ENCODE peak calls at places on chromosomes 12 and 14, in ten cellular contexts. One of them, this sample, is unnamed.

GRCh38 chr12:97923546-97923945 is 460.9 kb downstream of the RMST start:
- DNase-seq in heart right ventricle: no peak
- DNase-seq in adrenal gland: no peak
- DNase-seq in fibroblast of the aortic adventitia: no peak
- DNase-seq in SK-N-SH: no peak
- DNase-seq in choroid plexus epithelial cell: no peak
- DNase-seq in astrocyte: no peak
- DNase-seq in CD8-positive, alpha-beta T cell: no peak
- DNase-seq in kidney: no peak
- DNase-seq in mammary epithelial cell: no peak
- DNase-seq in this sample: no peak

GRCh38 chr12:3869860-3870259 is 3.3 kb downstream of the PARP11 start:
- DNase-seq in heart right ventricle: no peak
- DNase-seq in kidney: no peak
- DNase-seq in fibroblast of the aortic adventitia: no peak
- DNase-seq in astrocyte: no peak
- DNase-seq in adrenal gland: no peak
- DNase-seq in SK-N-SH: no peak
- DNase-seq in mammary epithelial cell: no peak
- DNase-seq in choroid plexus epithelial cell: peak
- DNase-seq in CD8-positive, alpha-beta T cell: no peak
- DNase-seq in this sample: no peak

GRCh38 chr12:75724913-75725312 is 213.5 kb upstream of the KRR1 start:
- DNase-seq in astrocyte: peak
- DNase-seq in SK-N-SH: peak
- DNase-seq in adrenal gland: peak
- DNase-seq in mammary epithelial cell: peak
- DNase-seq in heart right ventricle: no peak
- DNase-seq in kidney: no peak
- DNase-seq in choroid plexus epithelial cell: peak
- DNase-seq in CD8-positive, alpha-beta T cell: no peak
- DNase-seq in fibroblast of the aortic adventitia: peak
- DNase-seq in this sample: peak

GRCh38 chr12:104490221-104490620 is 33.5 kb downstream of the CHST11 start:
- DNase-seq in fibroblast of the aortic adventitia: no peak
- DNase-seq in CD8-positive, alpha-beta T cell: no peak
- DNase-seq in adrenal gland: no peak
- DNase-seq in astrocyte: no peak
- DNase-seq in kidney: no peak
- DNase-seq in SK-N-SH: no peak
- DNase-seq in mammary epithelial cell: no peak
- DNase-seq in heart right ventricle: no peak
- DNase-seq in choroid plexus epithelial cell: no peak
- DNase-seq in this sample: no peak

GRCh38 chr14:55077155-55077554 is 25.7 kb downstream of the MAPK1IP1L start:
- DNase-seq in fibroblast of the aortic adventitia: no peak
- DNase-seq in mammary epithelial cell: peak
- DNase-seq in choroid plexus epithelial cell: peak
- DNase-seq in astrocyte: no peak
- DNase-seq in CD8-positive, alpha-beta T cell: no peak
- DNase-seq in SK-N-SH: no peak
- DNase-seq in kidney: no peak
- DNase-seq in heart right ventricle: no peak
- DNase-seq in adrenal gland: no peak
- DNase-seq in this sample: no peak

GRCh38 chr14:65210118-65210826 is 108.0 kb upstream of the MAX start:
- DNase-seq in astrocyte: peak
- DNase-seq in kidney: no peak
- DNase-seq in mammary epithelial cell: peak
- DNase-seq in SK-N-SH: no peak
- DNase-seq in adrenal gland: peak
- DNase-seq in heart right ventricle: no peak
- DNase-seq in choroid plexus epithelial cell: peak
- DNase-seq in fibroblast of the aortic adventitia: peak
- DNase-seq in CD8-positive, alpha-beta T cell: no peak
- DNase-seq in this sample: no peak

GRCh38 chr12:17588968-17589367 is 501.0 kb downstream of the RERGL start:
- DNase-seq in CD8-positive, alpha-beta T cell: no peak
- DNase-seq in mammary epithelial cell: peak
- DNase-seq in astrocyte: no peak
- DNase-seq in fibroblast of the aortic adventitia: no peak
- DNase-seq in kidney: no peak
- DNase-seq in SK-N-SH: peak
- DNase-seq in adrenal gland: no peak
- DNase-seq in choroid plexus epithelial cell: no peak
- DNase-seq in heart right ventricle: no peak
- DNase-seq in this sample: no peak

GRCh38 chr14:86796221-86797074 is 1196.5 kb downstream of the GALC start:
- DNase-seq in choroid plexus epithelial cell: peak
- DNase-seq in mammary epithelial cell: no peak
- DNase-seq in CD8-positive, alpha-beta T cell: no peak
- DNase-seq in SK-N-SH: no peak
- DNase-seq in kidney: no peak
- DNase-seq in heart right ventricle: no peak
- DNase-seq in astrocyte: peak
- DNase-seq in fibroblast of the aortic adventitia: peak
- DNase-seq in adrenal gland: no peak
- DNase-seq in this sample: no peak

GRCh38 chr14:98704441-98704840 is 567.6 kb downstream of the BCL11B start:
- DNase-seq in heart right ventricle: no peak
- DNase-seq in fibroblast of the aortic adventitia: no peak
- DNase-seq in mammary epithelial cell: no peak
- DNase-seq in choroid plexus epithelial cell: no peak
- DNase-seq in adrenal gland: no peak
- DNase-seq in SK-N-SH: no peak
- DNase-seq in CD8-positive, alpha-beta T cell: peak
- DNase-seq in astrocyte: no peak
- DNase-seq in kidney: no peak
- DNase-seq in this sample: no peak

GRCh38 chr14:86057018-86057667 is 527.2 kb downstream of the FLRT2 start:
- DNase-seq in fibroblast of the aortic adventitia: peak
- DNase-seq in kidney: no peak
- DNase-seq in CD8-positive, alpha-beta T cell: no peak
- DNase-seq in heart right ventricle: no peak
- DNase-seq in adrenal gland: no peak
- DNase-seq in choroid plexus epithelial cell: peak
- DNase-seq in SK-N-SH: peak
- DNase-seq in astrocyte: no peak
- DNase-seq in mammary epithelial cell: no peak
- DNase-seq in this sample: no peak

GRCh38 chr14:65958664-65959562 is 527.3 kb upstream of the CCDC196 start:
- DNase-seq in adrenal gland: no peak
- DNase-seq in SK-N-SH: peak
- DNase-seq in mammary epithelial cell: no peak
- DNase-seq in choroid plexus epithelial cell: peak
- DNase-seq in astrocyte: peak
- DNase-seq in fibroblast of the aortic adventitia: peak
- DNase-seq in kidney: peak
- DNase-seq in heart right ventricle: no peak
- DNase-seq in CD8-positive, alpha-beta T cell: no peak
- DNase-seq in this sample: peak

GRCh38 chr12:24561411-24561871 is 387.5 kb downstream of the BCAT1 start:
- DNase-seq in astrocyte: peak
- DNase-seq in heart right ventricle: no peak
- DNase-seq in kidney: no peak
- DNase-seq in CD8-positive, alpha-beta T cell: no peak
- DNase-seq in mammary epithelial cell: no peak
- DNase-seq in SK-N-SH: no peak
- DNase-seq in adrenal gland: no peak
- DNase-seq in choroid plexus epithelial cell: peak
- DNase-seq in fibroblast of the aortic adventitia: peak
- DNase-seq in this sample: no peak

DNA sequence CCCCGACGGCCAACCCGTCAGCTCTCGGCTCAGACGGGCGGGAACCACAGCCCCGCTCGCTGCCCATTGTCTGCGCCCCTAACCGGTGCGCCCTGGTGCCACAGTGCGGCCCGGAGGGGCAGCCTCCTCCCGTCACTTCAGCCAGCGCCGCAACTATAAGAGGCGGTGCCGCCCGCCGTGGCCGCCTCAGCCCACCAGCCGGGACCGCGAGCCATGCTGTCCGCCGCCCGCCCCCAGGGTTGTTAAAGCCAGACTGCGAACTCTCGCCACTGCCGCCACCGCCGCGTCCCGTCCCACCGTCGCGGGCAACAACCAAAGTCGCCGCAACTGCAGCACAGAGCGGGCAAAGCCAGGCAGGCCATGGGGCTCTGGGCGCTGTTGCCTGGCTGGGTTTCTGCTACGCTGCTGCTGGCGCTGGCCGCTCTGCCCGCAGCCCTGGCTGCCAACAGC is at the start of gene WNT1:
- DNase-seq in heart right ventricle: no peak
- DNase-seq in adrenal gland: no peak
- DNase-seq in CD8-positive, alpha-beta T cell: no peak
- DNase-seq in kidney: no peak
- DNase-seq in SK-N-SH: peak
- DNase-seq in astrocyte: no peak
- DNase-seq in mammary epithelial cell: no peak
- DNase-seq in choroid plexus epithelial cell: no peak
- DNase-seq in fibroblast of the aortic adventitia: no peak
- DNase-seq in this sample: no peak
- H3K4me3 ChIP-seq in heart right ventricle: peak
- H3K4me3 ChIP-seq in adrenal gland: peak
- H3K4me3 ChIP-seq in CD8-positive, alpha-beta T cell: peak
- H3K4me3 ChIP-seq in kidney: peak
- H3K4me3 ChIP-seq in SK-N-SH: no peak
- H3K4me3 ChIP-seq in astrocyte: no peak
- H3K4me3 ChIP-seq in mammary epithelial cell: peak
- H3K4me3 ChIP-seq in choroid plexus epithelial cell: no peak
- H3K4me3 ChIP-seq in fibroblast of the aortic adventitia: peak
- H3K4me3 ChIP-seq in this sample: no peak

GRCh38 chr14:24317141-24317927 is 6.0 kb downstream of the LTB4R start:
- DNase-seq in SK-N-SH: no peak
- DNase-seq in fibroblast of the aortic adventitia: peak
- DNase-seq in choroid plexus epithelial cell: no peak
- DNase-seq in mammary epithelial cell: peak
- DNase-seq in CD8-positive, alpha-beta T cell: no peak
- DNase-seq in kidney: no peak
- DNase-seq in astrocyte: peak
- DNase-seq in adrenal gland: no peak
- DNase-seq in heart right ventricle: no peak
- DNase-seq in this sample: no peak

GRCh38 chr14:24316597-24316950 is 5.3 kb downstream of the LTB4R start:
- DNase-seq in adrenal gland: no peak
- DNase-seq in fibroblast of the aortic adventitia: no peak
- DNase-seq in SK-N-SH: no peak
- DNase-seq in mammary epithelial cell: no peak
- DNase-seq in kidney: peak
- DNase-seq in astrocyte: no peak
- DNase-seq in CD8-positive, alpha-beta T cell: no peak
- DNase-seq in heart right ventricle: no peak
- DNase-seq in choroid plexus epithelial cell: no peak
- DNase-seq in this sample: no peak

GRCh38 chr14:24314377-24315193 is 3.3 kb downstream of the LTB4R start:
- DNase-seq in mammary epithelial cell: no peak
- DNase-seq in astrocyte: no peak
- DNase-seq in SK-N-SH: no peak
- DNase-seq in heart right ventricle: no peak
- DNase-seq in choroid plexus epithelial cell: no peak
- DNase-seq in kidney: no peak
- DNase-seq in adrenal gland: no peak
- DNase-seq in CD8-positive, alpha-beta T cell: no peak
- DNase-seq in fibroblast of the aortic adventitia: no peak
- DNase-seq in this sample: peak

GRCh38 chr14:24315243-24315806 is 4.0 kb downstream of the LTB4R start:
- DNase-seq in CD8-positive, alpha-beta T cell: no peak
- DNase-seq in astrocyte: no peak
- DNase-seq in kidney: no peak
- DNase-seq in fibroblast of the aortic adventitia: no peak
- DNase-seq in heart right ventricle: no peak
- DNase-seq in choroid plexus epithelial cell: no peak
- DNase-seq in mammary epithelial cell: no peak
- DNase-seq in adrenal gland: no peak
- DNase-seq in SK-N-SH: no peak
- DNase-seq in this sample: no peak

DNA sequence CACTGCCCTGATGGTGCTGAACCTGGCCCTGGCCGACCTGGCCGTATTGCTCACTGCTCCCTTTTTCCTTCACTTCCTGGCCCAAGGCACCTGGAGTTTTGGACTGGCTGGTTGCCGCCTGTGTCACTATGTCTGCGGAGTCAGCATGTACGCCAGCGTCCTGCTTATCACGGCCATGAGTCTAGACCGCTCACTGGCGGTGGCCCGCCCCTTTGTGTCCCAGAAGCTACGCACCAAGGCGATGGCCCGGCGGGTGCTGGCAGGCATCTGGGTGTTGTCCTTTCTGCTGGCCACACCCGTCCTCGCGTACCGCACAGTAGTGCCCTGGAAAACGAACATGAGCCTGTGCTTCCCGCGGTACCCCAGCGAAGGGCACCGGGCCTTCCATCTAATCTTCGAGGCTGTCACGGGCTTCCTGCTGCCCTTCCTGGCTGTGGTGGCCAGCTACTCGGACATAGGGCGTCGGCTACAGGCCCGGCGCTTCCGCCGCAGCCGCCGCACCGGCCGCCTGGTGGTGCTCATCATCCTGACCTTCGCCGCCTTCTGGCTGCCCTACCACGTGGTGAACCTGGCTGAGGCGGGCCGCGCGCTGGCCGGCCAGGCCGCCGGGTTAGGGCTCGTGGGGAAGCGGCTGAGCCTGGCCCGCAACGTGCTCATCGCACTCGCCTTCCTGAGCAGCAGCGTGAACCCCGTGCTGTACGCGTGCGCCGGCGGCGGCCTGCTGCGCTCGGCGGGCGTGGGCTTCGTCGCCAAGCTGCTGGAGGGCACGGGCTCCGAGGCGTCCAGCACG is 4.7 kb downstream of the LTB4R start:
- DNase-seq in mammary epithelial cell: no peak
- DNase-seq in SK-N-SH: peak
- DNase-seq in adrenal gland: peak
- DNase-seq in CD8-positive, alpha-beta T cell: no peak
- DNase-seq in choroid plexus epithelial cell: no peak
- DNase-seq in heart right ventricle: peak
- DNase-seq in fibroblast of the aortic adventitia: no peak
- DNase-seq in kidney: peak
- DNase-seq in astrocyte: no peak
- DNase-seq in this sample: peak
- TF ChIP-seq CTCF in mammary epithelial cell: no peak
- TF ChIP-seq CTCF in SK-N-SH: no peak
- TF ChIP-seq CTCF in adrenal gland: no peak
- TF ChIP-seq CTCF in CD8-positive, alpha-beta T cell: no peak
- TF ChIP-seq CTCF in choroid plexus epithelial cell: no peak
- TF ChIP-seq CTCF in heart right ventricle: peak
- TF ChIP-seq CTCF in fibroblast of the aortic adventitia: no peak
- TF ChIP-seq CTCF in kidney: peak
- TF ChIP-seq CTCF in astrocyte: no peak
- TF ChIP-seq CTCF in this sample: no peak

GRCh38 chr12:1474567-1475153 is 119.7 kb downstream of the FBXL14 start:
- DNase-seq in kidney: no peak
- DNase-seq in heart right ventricle: no peak
- DNase-seq in CD8-positive, alpha-beta T cell: no peak
- DNase-seq in choroid plexus epithelial cell: peak
- DNase-seq in SK-N-SH: peak
- DNase-seq in mammary epithelial cell: peak
- DNase-seq in adrenal gland: no peak
- DNase-seq in fibroblast of the aortic adventitia: peak
- DNase-seq in astrocyte: peak
- DNase-seq in this sample: no peak
- H3K4me3 ChIP-seq in kidney: no peak
- H3K4me3 ChIP-seq in heart right ventricle: no peak
- H3K4me3 ChIP-seq in CD8-positive, alpha-beta T cell: no peak
- H3K4me3 ChIP-seq in choroid plexus epithelial cell: peak
- H3K4me3 ChIP-seq in SK-N-SH: peak
- H3K4me3 ChIP-seq in mammary epithelial cell: peak
- H3K4me3 ChIP-seq in adrenal gland: no peak
- H3K4me3 ChIP-seq in fibroblast of the aortic adventitia: peak
- H3K4me3 ChIP-seq in astrocyte: peak
- H3K4me3 ChIP-seq in this sample: no peak

GRCh38 chr12:6723607-6724408 is at the start of gene COPS7A:
- DNase-seq in CD8-positive, alpha-beta T cell: peak
- DNase-seq in heart right ventricle: peak
- DNase-seq in adrenal gland: peak
- DNase-seq in choroid plexus epithelial cell: peak
- DNase-seq in kidney: peak
- DNase-seq in fibroblast of the aortic adventitia: peak
- DNase-seq in SK-N-SH: peak
- DNase-seq in astrocyte: peak
- DNase-seq in mammary epithelial cell: peak
- DNase-seq in this sample: peak
- TF ChIP-seq CTCF in CD8-positive, alpha-beta T cell: peak
- TF ChIP-seq CTCF in heart right ventricle: no peak
- TF ChIP-seq CTCF in adrenal gland: no peak
- TF ChIP-seq CTCF in choroid plexus epithelial cell: no peak
- TF ChIP-seq CTCF in kidney: no peak
- TF ChIP-seq CTCF in fibroblast of the aortic adventitia: no peak
- TF ChIP-seq CTCF in SK-N-SH: no peak
- TF ChIP-seq CTCF in astrocyte: no peak
- TF ChIP-seq CTCF in mammary epithelial cell: no peak
- TF ChIP-seq CTCF in this sample: no peak